ENCODE peak calls at places on chromosomes 1 and 21, in eight cellular contexts. X is stomach, W is A549, G is GM12878, B is tibial nerve, Z is esophagus muscularis mucosa, C is upper lobe of left lung, V is K562. E is an unnamed sample.

GRCh38 chr1:56993355-56993985 is 27.7 kb upstream of the C8B start:
- DNase-seq in Z (no peak), B (no peak), G (no peak), V (no peak), W (no peak), X (no peak), C (no peak), E (no peak)

GRCh38 chr1:174689524-174689923 is 241.8 kb downstream of the GPR52 start:
- DNase-seq in V (no peak), C (no peak), B (no peak), Z (no peak), W (no peak), X (no peak), G (no peak), E (no peak)

GRCh38 chr1:247212012-247212411 is 40.2 kb upstream of the ZNF124 start:
- DNase-seq in X (no peak), W (no peak), C (no peak), B (no peak), G (peak; percentile 87), V (peak; percentile 32), Z (no peak), E (no peak)

GRCh38 chr1:163768581-163768980 is 446.8 kb downstream of the NUF2 start:
- DNase-seq in V (no peak), B (no peak), X (no peak), W (no peak), G (no peak), Z (no peak), C (no peak), E (no peak)

GRCh38 chr1:24069817-24070216 is 42.1 kb downstream of the MYOM3 start:
- DNase-seq in C (no peak), G (no peak), X (no peak), B (no peak), W (no peak), Z (no peak), V (no peak), E (no peak)

GRCh38 chr21:36428789-36429671 is 43.8 kb downstream of the CHAF1B start:
- DNase-seq in V (no peak), G (no peak), C (peak; percentile 27), W (no peak), Z (no peak), B (no peak), X (no peak), E (no peak)

GRCh38 chr1:44154049-44154448 is 12.6 kb upstream of the KLF18 start:
- DNase-seq in V (no peak), B (no peak), G (no peak), X (no peak), W (no peak), Z (no peak), C (no peak), E (no peak)

GRCh38 chr1:21644906-21645305 is 24.3 kb downstream of the RAP1GAP start:
- DNase-seq in C (no peak), X (no peak), Z (no peak), G (no peak), W (no peak), V (no peak), B (no peak), E (no peak)

GRCh38 chr1:42934541-42935312 is 23.9 kb downstream of the SLC2A1 start:
- DNase-seq in X (no peak), B (no peak), Z (no peak), V (no peak), W (no peak), G (no peak), C (no peak), E (peak; percentile 11)

GRCh38 chr1:193335797-193336428 is 149.5 kb upstream of the B3GALT2 start:
- DNase-seq in W (no peak), V (no peak), X (no peak), G (no peak), C (no peak), Z (no peak), B (no peak), E (no peak)

DNA sequence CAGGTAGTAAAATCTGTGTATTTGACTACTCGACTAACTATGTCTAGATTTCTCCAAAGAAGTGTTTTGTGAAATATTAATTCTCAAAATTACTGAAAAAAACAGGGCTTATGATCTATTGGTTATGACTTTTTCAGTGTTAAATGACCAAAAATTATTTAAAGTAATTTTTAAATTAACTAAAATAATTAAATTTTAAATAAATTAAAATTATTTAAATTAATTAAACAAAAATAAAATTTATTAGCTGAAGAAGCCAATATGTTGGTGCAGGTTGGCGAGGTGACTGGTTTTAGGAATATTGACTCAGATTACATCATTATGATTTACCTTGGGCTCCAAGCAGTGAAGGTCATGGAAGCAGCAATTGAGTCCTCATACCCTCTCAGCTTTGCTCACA is 483.2 kb downstream of the PTPRC start:
- DNase-seq in W (no peak), X (no peak), V (no peak), C (no peak), G (no peak), B (no peak), Z (no peak), E (no peak)
- TF ChIP-seq EP300 in W (no peak), X (no peak), V (no peak), C (no peak), G (no peak), B (no peak), Z (no peak), E (no peak)

DNA sequence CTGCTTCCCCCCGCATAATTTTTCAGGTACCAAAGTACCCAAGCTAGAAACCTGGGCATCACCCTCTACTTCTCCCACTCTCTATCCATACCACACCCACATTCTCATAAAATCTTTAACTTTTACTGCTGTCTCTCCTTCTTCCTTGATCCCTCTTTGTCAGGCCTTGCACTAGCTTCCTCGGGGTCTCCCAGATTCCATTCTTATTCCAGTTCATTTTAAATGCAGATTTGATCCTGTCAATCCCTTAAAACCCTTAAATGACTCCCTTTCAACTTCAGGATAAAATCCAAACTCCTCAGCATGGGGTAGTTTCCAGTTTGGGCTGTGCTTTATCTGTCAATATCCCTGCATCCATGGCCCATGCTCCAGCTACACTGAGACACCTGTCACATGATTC is 343.5 kb downstream of the PBX1 start:
- DNase-seq in W (no peak), Z (no peak), C (no peak), B (no peak), G (no peak), X (no peak), V (no peak), E (no peak)
- TF ChIP-seq POLR2A in W (no peak), Z (no peak), C (no peak), B (no peak), G (no peak), X (no peak), V (no peak), E (no peak)

GRCh38 chr1:236348071-236348470 is 46.0 kb upstream of the EDARADD start:
- DNase-seq in Z (peak; percentile 42), G (no peak), C (no peak), X (no peak), V (no peak), B (no peak), W (no peak), E (no peak)

GRCh38 chr1:236341298-236341697 is 52.8 kb upstream of the EDARADD start:
- DNase-seq in G (no peak), W (no peak), B (no peak), V (no peak), X (no peak), Z (no peak), C (no peak), E (no peak)

GRCh38 chr1:236343246-236343862 is 50.7 kb upstream of the EDARADD start:
- DNase-seq in Z (no peak), C (no peak), G (no peak), W (no peak), V (no peak), X (peak; percentile 34), B (no peak), E (no peak)

GRCh38 chr1:236342403-236343245 is 51.5 kb upstream of the EDARADD start:
- DNase-seq in W (no peak), X (no peak), G (no peak), V (no peak), B (no peak), Z (no peak), C (no peak), E (no peak)

DNA sequence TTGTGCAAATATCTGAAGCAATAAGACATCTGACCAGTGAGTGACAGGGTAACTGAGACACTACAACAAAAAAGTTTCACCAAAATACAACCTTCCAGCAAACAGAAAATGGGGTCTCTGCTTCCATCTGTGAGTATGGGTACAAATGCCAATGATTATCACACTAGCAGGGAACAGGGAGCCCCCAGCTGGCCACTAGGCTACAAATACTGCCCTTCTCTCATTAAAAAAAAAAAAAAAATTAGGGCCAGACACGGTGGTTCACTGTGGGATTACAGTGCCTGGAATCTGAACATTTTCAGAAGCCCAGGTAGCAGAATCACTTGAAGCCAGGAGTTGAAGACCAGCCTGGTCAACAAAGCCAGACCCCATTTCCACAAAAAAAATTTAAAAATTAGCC is 48.4 kb upstream of the EDARADD start:
- DNase-seq in Z (peak; percentile 19), V (no peak), G (no peak), X (no peak), B (no peak), W (peak; percentile 16), C (no peak), E (no peak)
- TF ChIP-seq CTCF in Z (no peak), V (peak; percentile 72), G (peak; percentile 6), X (no peak), B (no peak), W (peak; percentile 22), C (no peak), E (no peak)

DNA sequence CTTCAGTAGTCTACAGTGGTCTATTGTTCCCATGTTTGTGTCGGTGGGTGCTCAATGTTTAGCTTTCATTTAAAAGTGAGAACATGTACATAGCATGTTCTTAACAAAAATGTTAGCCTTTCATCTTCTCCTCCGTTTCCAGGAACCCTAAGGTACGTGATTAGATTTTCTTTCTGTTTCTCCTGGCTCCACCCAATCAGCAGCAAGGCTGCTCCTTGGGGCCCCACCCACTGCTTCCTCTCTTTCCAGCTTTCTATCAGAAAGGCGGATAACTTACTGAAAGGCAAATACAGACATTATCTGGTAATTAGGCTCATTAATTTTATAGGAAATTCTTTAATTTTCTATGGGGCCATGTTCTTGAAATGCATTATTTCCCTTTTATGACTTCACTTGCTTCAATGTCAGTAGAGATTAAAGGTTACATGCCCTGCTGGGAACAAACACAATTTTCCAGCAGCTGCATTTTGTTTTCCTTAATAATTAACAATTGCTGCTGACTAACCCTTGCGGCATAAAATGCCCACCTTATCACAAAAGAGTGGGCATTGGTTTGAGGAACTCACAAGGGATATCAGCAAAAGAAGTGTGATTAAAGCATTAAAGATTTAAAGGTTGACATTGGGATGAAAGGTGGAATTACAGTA is 324.9 kb upstream of the SNX7 start:
- DNase-seq in C (no peak), G (no peak), Z (no peak), W (no peak), V (no peak), B (no peak), X (peak; percentile 45), E (no peak)
- TF ChIP-seq EP300 in C (no peak), G (no peak), Z (no peak), W (no peak), V (no peak), B (no peak), X (no peak), E (no peak)

GRCh38 chr1:110209715-110210603 is at the start of gene KCNC4:
- DNase-seq in W (peak; percentile 58), Z (peak; percentile 96), C (peak; percentile 91), X (peak; percentile 88), V (peak; percentile 95), B (peak; percentile 52), G (peak; percentile 65), E (peak; percentile 86)
- TF ChIP-seq POLR2A in W (no peak), Z (no peak), C (no peak), X (no peak), V (no peak), B (no peak), G (no peak), E (peak; percentile 35)

E was measured in ovary.